ENCODE peak calls at places on chromosomes 2 and 18, in six cellular contexts. S, Y, I, Z, R and W are unnamed samples.

GRCh38 chr2:181123798-181124217 is 143.4 kb downstream of the UBE2E3 start:
- DNase-seq in S (no peak), Y (no peak), I (peak; percentile 83), Z (peak; percentile 29), R (peak; percentile 17), W (peak; percentile 25)

GRCh38 chr2:190343500-190344274 is at the start of gene INPP1:
- DNase-seq in S (peak; percentile 47), Y (no peak), I (no peak), Z (peak; percentile 73), R (peak; percentile 74), W (peak; percentile 36)

GRCh38 chr18:48913201-48913600 is 37.6 kb downstream of the SMAD7 start:
- DNase-seq in S (no peak), Y (no peak), I (no peak), Z (no peak), R (no peak), W (peak; percentile 74)

GRCh38 chr2:223971-224760 is 39.7 kb downstream of the SH3YL1 start:
- DNase-seq in S (no peak), Y (no peak), I (no peak), Z (no peak), R (no peak), W (no peak)

GRCh38 chr2:101597347-101597944 is 100.1 kb upstream of the MAP4K4 start:
- DNase-seq in S (no peak), Y (no peak), I (no peak), Z (no peak), R (no peak), W (no peak)

GRCh38 chr2:60886962-60887361 is 5.6 kb downstream of the REL start:
- DNase-seq in S (no peak), Y (no peak), I (no peak), Z (no peak), R (no peak), W (no peak)

GRCh38 chr2:95700554-95700953 is 108.8 kb downstream of the TRIM43 start:
- DNase-seq in S (no peak), Y (no peak), I (no peak), Z (no peak), R (no peak), W (no peak)

GRCh38 chr18:44969214-44969842 is 288.6 kb downstream of the SETBP1 start:
- DNase-seq in S (no peak), Y (no peak), I (no peak), Z (no peak), R (no peak), W (no peak)

GRCh38 chr2:234730066-234730640 is 221.7 kb upstream of the SH3BP4 start:
- DNase-seq in S (no peak), Y (no peak), I (no peak), Z (no peak), R (no peak), W (no peak)

GRCh38 chr2:73034661-73035374 is 36.7 kb downstream of the SFXN5 start:
- DNase-seq in S (no peak), Y (no peak), I (no peak), Z (no peak), R (no peak), W (no peak)

GRCh38 chr2:13353083-13353482 is 636.3 kb downstream of the TRIB2 start:
- DNase-seq in S (no peak), Y (no peak), I (no peak), Z (no peak), R (no peak), W (no peak)

GRCh38 chr2:39706350-39706749 is 40.6 kb downstream of the TMEM178A start:
- DNase-seq in S (no peak), Y (no peak), I (no peak), Z (no peak), R (no peak), W (no peak)

GRCh38 chr2:33083671-33084387 is 137.1 kb downstream of the LTBP1 start:
- DNase-seq in S (no peak), Y (no peak), I (no peak), Z (no peak), R (no peak), W (no peak)